ENCODE peak calls at places on chromosomes 4 and X, in seven cellular contexts. E is cardiac muscle cell; T is mesothelial cell of epicardium; F is CD8-positive, alpha-beta T cell; D is GM06990; Y is left ventricle myocardium inferior; W is A549. A is an unnamed sample.

GRCh38 chrX:121322159-121322558 is 274.7 kb downstream of the GLUD2 start:
- DNase-seq in E (no peak), T (no peak), F (no peak), D (no peak), Y (no peak), W (no peak), A (no peak)

GRCh38 chr4:13547563-13548041 is 3.3 kb upstream of the NKX3-2 start:
- DNase-seq in E (no peak), T (no peak), F (no peak), D (no peak), Y (no peak), W (no peak), A (peak; percentile 57)

GRCh38 chr4:1667273-1667672 is 16.8 kb downstream of the FAM53A start:
- DNase-seq in E (no peak), T (no peak), F (no peak), D (no peak), Y (no peak), W (no peak), A (no peak)

GRCh38 chr4:173041482-173041881 is 127.1 kb upstream of the GALNT7 start:
- DNase-seq in E (no peak), T (no peak), F (no peak), D (no peak), Y (no peak), W (no peak), A (no peak)

GRCh38 chr4:137677851-137678250 is 145.6 kb upstream of the PCDH18 start:
- DNase-seq in E (peak; percentile 69), T (no peak), F (no peak), D (no peak), Y (no peak), W (no peak), A (no peak)

GRCh38 chrX:150642421-150642820 is 50.8 kb upstream of the MTMR1 start:
- DNase-seq in E (no peak), T (no peak), F (no peak), D (no peak), Y (no peak), W (no peak), A (no peak)

GRCh38 chrX:118373538-118373937 is 27.6 kb downstream of the WDR44 start:
- DNase-seq in E (no peak), T (no peak), F (no peak), D (no peak), Y (no peak), W (no peak), A (no peak)

GRCh38 chr4:763922-764321 is 58.3 kb downstream of the PCGF3 start:
- DNase-seq in E (no peak), T (no peak), F (no peak), D (no peak), Y (no peak), W (no peak), A (no peak)

GRCh38 chrX:139803224-139803623 is 95.3 kb upstream of the MCF2 start:
- DNase-seq in E (no peak), T (no peak), F (no peak), D (no peak), Y (no peak), W (no peak), A (no peak)

GRCh38 chr4:183304067-183304466 is 16.0 kb downstream of the CLDN22 start:
- DNase-seq in E (no peak), T (no peak), F (no peak), D (no peak), Y (no peak), W (no peak), A (no peak)

GRCh38 chr4:80307774-80308465 is 27.6 kb upstream of the CFAP299 start:
- DNase-seq in E (peak; percentile 54), T (no peak), F (no peak), D (no peak), Y (no peak), W (no peak), A (no peak)

GRCh38 chrX:147803948-147804347 is 107.8 kb upstream of the FMR1 start:
- DNase-seq in E (no peak), T (no peak), F (no peak), D (no peak), Y (no peak), W (peak; percentile 7), A (peak; percentile 15)

GRCh38 chr4:184983660-184984356 is 34.5 kb upstream of the HELT start:
- DNase-seq in E (peak; percentile 66), T (peak; percentile 36), F (peak; percentile 52), D (peak; percentile 70), Y (peak; percentile 67), W (peak; percentile 46), A (peak; percentile 81)

GRCh38 chr4:150181536-150181935 is 103.3 kb downstream of the DCLK2 start:
- DNase-seq in E (peak; percentile 62), T (no peak), F (no peak), D (no peak), Y (no peak), W (no peak), A (no peak)

GRCh38 chrX:85619962-85620361 is 240.5 kb upstream of the POF1B start:
- DNase-seq in E (no peak), T (no peak), F (no peak), D (no peak), Y (no peak), W (no peak), A (no peak)

GRCh38 chr4:176794151-176794550 is 1.4 kb upstream of the VEGFC start:
- DNase-seq in E (peak; percentile 79), T (no peak), F (no peak), D (no peak), Y (no peak), W (peak; percentile 79), A (no peak)

GRCh38 chr4:7658297-7659204 is 223.8 kb upstream of the PSAPL1 start:
- DNase-seq in E (no peak), T (no peak), F (no peak), D (no peak), Y (no peak), W (no peak), A (no peak)

GRCh38 chr4:126215759-126216158 is 901.0 kb downstream of the FAT4 start:
- DNase-seq in E (no peak), T (no peak), F (no peak), D (no peak), Y (no peak), W (no peak), A (no peak)

GRCh38 chr4:141329174-141329569 is 108.5 kb downstream of the ZNF330 start:
- DNase-seq in E (peak; percentile 54), T (no peak), F (no peak), D (no peak), Y (no peak), W (peak; percentile 73), A (no peak)

GRCh38 chr4:99815597-99816011 is 1.0 kb upstream of the DAPP1 start:
- DNase-seq in E (peak; percentile 10), T (no peak), F (no peak), D (no peak), Y (no peak), W (no peak), A (no peak)

GRCh38 chr4:15355464-15355863 is 72.4 kb upstream of the C1QTNF7 start:
- DNase-seq in E (no peak), T (no peak), F (no peak), D (no peak), Y (no peak), W (no peak), A (no peak)

GRCh38 chr4:23022032-23022431 is 329.3 kb downstream of the GBA3 start:
- DNase-seq in E (peak; percentile 30), T (no peak), F (no peak), D (no peak), Y (no peak), W (peak; percentile 86), A (no peak)

GRCh38 chr4:95114521-95114920 is 356.8 kb downstream of the BMPR1B start:
- DNase-seq in E (no peak), T (no peak), F (no peak), D (no peak), Y (no peak), W (no peak), A (no peak)

GRCh38 chr4:37735578-37735977 is 49.4 kb upstream of the RELL1 start:
- DNase-seq in E (no peak), T (no peak), F (no peak), D (no peak), Y (no peak), W (no peak), A (no peak)

GRCh38 chr4:116303736-116304188 is 781.6 kb downstream of the TRAM1L1 start:
- DNase-seq in E (no peak), T (no peak), F (no peak), D (no peak), Y (no peak), W (no peak), A (no peak)

GRCh38 chr4:106337916-106338315 is 21.6 kb downstream of the AIMP1 start:
- DNase-seq in E (no peak), T (no peak), F (no peak), D (no peak), Y (no peak), W (no peak), A (no peak)

GRCh38 chr4:154603033-154603943 is 9.2 kb downstream of the FGG start:
- DNase-seq in E (no peak), T (no peak), F (no peak), D (no peak), Y (no peak), W (no peak), A (no peak)

GRCh38 chrX:32448320-32448719 is 763.0 kb downstream of the DMD start:
- DNase-seq in E (peak; percentile 0), T (no peak), F (no peak), D (peak; percentile 21), Y (no peak), W (no peak), A (peak; percentile 6)

GRCh38 chrX:30851459-30851858 is 37.6 kb downstream of the TAB3 start:
- DNase-seq in E (no peak), T (no peak), F (no peak), D (no peak), Y (no peak), W (no peak), A (no peak)

GRCh38 chr4:163419074-163419473 is 54.5 kb downstream of the TKTL2 start:
- DNase-seq in E (no peak), T (no peak), F (no peak), D (no peak), Y (no peak), W (no peak), A (no peak)

GRCh38 chrX:106952988-106953387 is 32.8 kb downstream of the CLDN2 start:
- DNase-seq in E (peak; percentile 48), T (no peak), F (no peak), D (no peak), Y (no peak), W (peak; percentile 32), A (no peak)
- TF ChIP-seq CTCF in E (peak; percentile 46), T (peak; percentile 41), F (no peak), D (peak; percentile 38), Y (peak; percentile 48), W (peak; percentile 60), A (no peak)

GRCh38 chrX:153924149-153924861 is 1.8 kb downstream of the ARHGAP4 start:
- DNase-seq in E (peak; percentile 64), T (no peak), F (no peak), D (peak; percentile 33), Y (no peak), W (peak; percentile 65), A (no peak)
- TF ChIP-seq CTCF in E (no peak), T (no peak), F (peak; percentile 38), D (no peak), Y (peak; percentile 45), W (no peak), A (peak; percentile 25)

GRCh38 chr4:3847211-3847940 is 81.2 kb downstream of the ADRA2C start:
- DNase-seq in E (no peak), T (no peak), F (no peak), D (no peak), Y (no peak), W (no peak), A (no peak)
- TF ChIP-seq CTCF in E (no peak), T (no peak), F (no peak), D (no peak), Y (no peak), W (no peak), A (no peak)

GRCh38 chrX:12611471-12611870 is 179.7 kb upstream of the PRPS2 start:
- DNase-seq in E (no peak), T (no peak), F (no peak), D (peak; percentile 3), Y (no peak), W (no peak), A (no peak)
- TF ChIP-seq CTCF in E (no peak), T (no peak), F (no peak), D (no peak), Y (no peak), W (no peak), A (no peak)

A was measured in GM10248.